ENCODE peak calls at places on chromosomes 3 and 15, in nine cellular contexts. W, S, P, R, Z, X, D, F and N are unnamed samples. For H3K4me1 and H3K36me3, the result is how much of the 10 kb centered on the place peaks cover.

GRCh38 chr15:50697109-50697797 is 10.7 kb upstream of the TRPM7 start:
- DNase-seq in F (no peak), X (no peak), R (no peak), Z (no peak), W (no peak), D (no peak), S (no peak), P (no peak), N (no peak)

GRCh38 chr3:22371592-22372291 is 620.7 kb upstream of the ZNF385D start:
- DNase-seq in D (peak), S (no peak), P (no peak), X (peak), Z (no peak), F (no peak), R (no peak), W (no peak), N (no peak)

GRCh38 chr15:46848704-46849103 is 868.6 kb upstream of the SEMA6D start:
- DNase-seq in F (no peak), D (no peak), Z (no peak), X (no peak), P (no peak), W (no peak), S (no peak), R (no peak), N (no peak)

GRCh38 chr15:34795267-34796081 is at the start of gene ACTC1:
- DNase-seq in W (no peak), R (peak), S (peak), Z (peak), P (no peak), X (peak), F (no peak), D (peak), N (no peak)

GRCh38 chr3:46541856-46542255 is 24.2 kb downstream of the LRRC2 start:
- DNase-seq in S (no peak), P (no peak), X (no peak), D (no peak), R (no peak), W (no peak), F (peak), Z (no peak), N (no peak)

GRCh38 chr3:195537995-195538394 is 5.1 kb downstream of the PPP1R2 start:
- DNase-seq in D (no peak), S (no peak), X (no peak), Z (no peak), F (peak), R (no peak), P (no peak), W (no peak), N (no peak)

GRCh38 chr3:152508705-152509104 is 240.0 kb downstream of the MBNL1 start:
- DNase-seq in W (no peak), S (no peak), F (no peak), P (no peak), X (peak), Z (peak), R (peak), D (no peak), N (no peak)

GRCh38 chr3:67292356-67293225 is 294.5 kb downstream of the KBTBD8 start:
- DNase-seq in P (no peak), Z (no peak), D (no peak), F (no peak), S (no peak), W (peak), R (no peak), X (no peak), N (no peak)

GRCh38 chr3:14775011-14775410 is 43.8 kb upstream of the FGD5 start:
- DNase-seq in S (no peak), F (no peak), P (no peak), Z (no peak), X (no peak), W (no peak), R (no peak), D (no peak), N (no peak)

GRCh38 chr15:83170474-83171165 is 37.0 kb downstream of the HDGFL3 start:
- DNase-seq in S (no peak), F (no peak), Z (no peak), W (no peak), X (no peak), R (no peak), P (no peak), D (no peak), N (no peak)

GRCh38 chr15:63044077-63044644 is 1.6 kb downstream of the TPM1 start:
- DNase-seq in D (no peak), R (peak), F (no peak), X (no peak), W (no peak), S (no peak), P (no peak), Z (no peak), N (no peak)

GRCh38 chr3:183548262-183548769 is 7.2 kb downstream of the KLHL6 start:
- DNase-seq in F (no peak), S (no peak), Z (no peak), D (no peak), R (no peak), W (no peak), P (no peak), X (peak), N (no peak)

GRCh38 chr3:169966951-169967915 is 626 bp downstream of the SEC62 start:
- DNase-seq in W (peak), X (peak), P (peak), R (peak), F (peak), Z (peak), D (peak), S (no peak), N (peak)

GRCh38 chr15:88504445-88504844 is 36.9 kb downstream of the MRPS11 start:
- DNase-seq in R (no peak), D (no peak), S (no peak), W (no peak), X (peak), F (no peak), Z (no peak), P (no peak), N (no peak)

GRCh38 chr3:33130144-33130543 is 16.3 kb downstream of the CRTAP start:
- DNase-seq in X (no peak), W (no peak), Z (no peak), R (no peak), P (no peak), F (no peak), S (no peak), D (no peak), N (no peak)

GRCh38 chr15:90868261-90868689 is at the start of gene FURIN:
- DNase-seq in Z (peak), X (no peak), S (no peak), P (no peak), W (no peak), D (no peak), R (no peak), F (no peak), N (no peak)

GRCh38 chr15:40815042-40815678 is 7.9 kb upstream of the DNAJC17 start:
- DNase-seq in D (no peak), W (no peak), Z (no peak), P (no peak), F (no peak), R (peak), X (no peak), S (no peak), N (no peak)

GRCh38 chr15:31215490-31216209 is 111.0 kb upstream of the KLF13 start:
- DNase-seq in D (peak), S (peak), F (peak), W (peak), R (peak), Z (peak), P (peak), X (peak), N (peak)

GRCh38 chr3:76383781-76384180 is 598.4 kb upstream of the ZNF717 start:
- DNase-seq in R (peak), P (no peak), F (no peak), Z (no peak), X (no peak), S (no peak), D (no peak), W (no peak), N (no peak)

GRCh38 chr15:22811640-22812039 is 25.2 kb downstream of the NIPA1 start:
- DNase-seq in R (no peak), W (no peak), D (no peak), S (no peak), F (no peak), X (peak), Z (no peak), P (peak), N (no peak)

GRCh38 chr3:51668756-51669155 is 2.3 kb upstream of the TEX264 start:
- DNase-seq in S (no peak), Z (no peak), D (no peak), F (no peak), P (no peak), R (no peak), W (no peak), X (no peak), N (no peak)

GRCh38 chr3:24493951-24494615 is 567 bp downstream of the THRB start:
- DNase-seq in F (peak), Z (peak), D (peak), W (peak), P (no peak), X (peak), R (peak), S (peak), N (no peak)

GRCh38 chr15:94840794-94841587 is 609.6 kb downstream of the MCTP2 start:
- DNase-seq in W (no peak), X (peak), Z (no peak), S (peak), R (no peak), D (no peak), F (no peak), P (no peak), N (no peak)

GRCh38 chr3:115071611-115072010 is 75.5 kb downstream of the ZBTB20 start:
- DNase-seq in D (no peak), F (no peak), Z (no peak), R (no peak), P (no peak), W (no peak), S (no peak), X (no peak), N (no peak)

GRCh38 chr3:39208463-39209055 is 16.2 kb upstream of the XIRP1 start:
- DNase-seq in S (no peak), R (peak), Z (peak), F (peak), W (peak), X (peak), P (peak), D (peak), N (peak)

GRCh38 chr3:193901007-193901406 is 234.9 kb upstream of the HES1 start:
- DNase-seq in F (no peak), W (no peak), Z (no peak), D (no peak), P (no peak), S (no peak), R (no peak), X (no peak), N (no peak)

GRCh38 chr15:35481992-35482391 is 64.0 kb downstream of the DPH6 start:
- DNase-seq in D (no peak), W (no peak), F (no peak), S (no peak), P (no peak), Z (no peak), R (no peak), X (peak), N (no peak)

GRCh38 chr3:37773925-37774324 is 87.8 kb upstream of the CTDSPL start:
- DNase-seq in X (no peak), D (no peak), Z (no peak), R (no peak), S (no peak), F (no peak), W (no peak), P (no peak), N (no peak)

GRCh38 chr3:72255736-72256559 is 471.0 kb upstream of the PROK2 start:
- DNase-seq in D (no peak), Z (no peak), P (peak), W (no peak), R (peak), X (peak), S (peak), F (peak), N (no peak)

GRCh38 chr15:36363335-36363734 is 216.1 kb upstream of the CDIN1 start:
- DNase-seq in W (no peak), F (no peak), R (peak), Z (no peak), S (no peak), D (no peak), X (no peak), P (no peak), N (no peak)

GRCh38 chr15:66834863-66835557 is 133.0 kb downstream of the SMAD6 start:
- DNase-seq in D (no peak), R (peak), P (no peak), W (peak), Z (no peak), S (no peak), F (no peak), X (peak), N (no peak)

GRCh38 chr15:45386974-45387373 is 8.6 kb upstream of the GATM start:
- DNase-seq in Z (no peak), W (no peak), R (no peak), P (no peak), F (no peak), X (no peak), D (no peak), S (no peak), N (no peak)

GRCh38 chr15:91625506-91625905 is 228.0 kb upstream of the SLCO3A1 start:
- DNase-seq in R (peak), S (no peak), W (no peak), D (no peak), F (no peak), P (no peak), Z (no peak), X (no peak), N (no peak)

GRCh38 chr15:29873264-29873663 is 51.0 kb upstream of the TJP1 start:
- DNase-seq in Z (no peak), S (no peak), R (no peak), W (no peak), F (no peak), D (no peak), P (no peak), X (no peak), N (no peak)

GRCh38 chr3:182787302-182788036 is 5.8 kb upstream of the ATP11B start:
- DNase-seq in P (no peak), X (no peak), F (no peak), R (no peak), S (no peak), Z (peak), D (no peak), W (no peak), N (no peak)

GRCh38 chr15:52217186-52217585 is 26.0 kb upstream of the GNB5 start:
- DNase-seq in S (no peak), Z (peak), X (peak), R (peak), D (no peak), W (no peak), P (peak), F (peak), N (no peak)

GRCh38 chr15:74175271-74176191 is 2.0 kb downstream of the ISLR start:
- DNase-seq in P (no peak), Z (no peak), R (no peak), F (no peak), S (peak), D (no peak), W (peak), X (no peak), N (no peak)
- H3K4me1 ChIP-seq in P (under half), Z (under half), R (under half), F (under half), S (half or more), D (under half), W (under half), X (under half), N (under half)

GRCh38 chr3:12829404-12829803 is 12.0 kb downstream of the RPL32 start:
- DNase-seq in W (no peak), F (no peak), Z (no peak), S (no peak), P (no peak), D (no peak), R (no peak), X (no peak), N (no peak)

GRCh38 chr3:12832350-12833225 is 8.8 kb downstream of the RPL32 start:
- DNase-seq in F (no peak), W (no peak), Z (no peak), R (no peak), P (no peak), D (no peak), S (no peak), X (no peak), N (no peak)

GRCh38 chr3:12831582-12831866 is 9.8 kb downstream of the RPL32 start:
- DNase-seq in X (no peak), D (no peak), R (no peak), S (no peak), W (no peak), Z (no peak), P (no peak), F (no peak), N (no peak)

GRCh38 chr3:12829886-12830784 is 11.2 kb downstream of the RPL32 start:
- DNase-seq in P (no peak), X (peak), F (no peak), Z (no peak), S (no peak), W (no peak), R (no peak), D (no peak), N (no peak)

DNA sequence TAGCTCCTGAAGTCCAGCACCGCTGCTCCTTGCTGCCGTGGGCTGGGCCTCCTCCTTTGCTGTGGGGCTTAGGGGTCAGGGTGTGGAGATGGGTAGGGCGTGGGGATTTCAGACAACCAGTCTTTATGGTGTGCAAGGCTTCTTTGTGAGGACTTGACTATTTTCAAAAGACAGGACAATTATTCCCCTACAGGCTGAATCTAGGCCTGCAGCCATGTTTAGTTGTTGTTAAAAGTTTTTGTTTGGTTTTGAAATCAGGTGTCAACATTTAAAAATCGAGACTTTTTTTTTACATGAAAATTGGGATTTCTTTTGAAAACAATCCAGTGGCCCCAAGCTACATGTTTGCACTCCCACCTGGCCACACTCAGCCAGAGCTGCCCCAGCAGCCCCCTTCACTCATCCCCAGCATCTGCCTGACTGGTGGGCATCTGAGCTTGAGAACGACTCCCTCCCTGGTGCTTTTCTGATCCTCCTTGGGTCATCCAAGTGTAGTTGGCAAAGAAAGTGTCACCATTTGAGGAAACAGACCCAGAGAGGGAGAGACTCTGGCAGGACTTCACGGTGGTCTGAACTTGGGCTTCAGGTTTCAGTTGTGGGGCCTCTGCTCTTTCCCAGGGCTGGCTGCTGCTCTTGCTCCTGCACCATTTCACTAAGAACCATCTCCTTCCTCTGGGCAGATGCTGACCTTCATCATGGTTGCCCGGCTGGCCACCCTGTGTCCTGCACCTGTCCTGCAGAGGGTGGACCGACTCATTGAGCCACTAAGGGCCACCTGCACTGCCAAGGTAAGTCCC is 10.4 kb downstream of the RPL32 start:
- DNase-seq in R (no peak), X (no peak), Z (no peak), F (no peak), W (no peak), S (no peak), D (no peak), P (no peak), N (no peak)
- TF ChIP-seq CTCF in R (peak), X (no peak), Z (no peak), F (no peak), W (no peak), S (no peak), D (no peak), P (peak), N (no peak)

GRCh38 chr3:16427309-16427965 is 86.1 kb downstream of the RFTN1 start:
- DNase-seq in P (no peak), F (no peak), X (no peak), R (peak), Z (no peak), S (peak), W (peak), D (no peak), N (no peak)
- H3K36me3 ChIP-seq in P (under half), F (under half), X (under half), R (under half), Z (under half), S (under half), W (under half), D (under half), N (under half)

GRCh38 chr15:100972975-100973350 is 53.8 kb downstream of the LRRK1 start:
- DNase-seq in W (no peak), P (no peak), Z (no peak), F (no peak), D (no peak), X (peak), S (no peak), R (no peak), N (no peak)
- H3K4me1 ChIP-seq in W (under half), P (under half), Z (under half), F (under half), D (under half), X (under half), S (under half), R (under half), N (under half)

GRCh38 chr15:78872155-78872971 is at the start of gene MORF4L1:
- DNase-seq in D (peak), S (peak), X (peak), W (peak), P (peak), Z (peak), R (peak), F (peak), N (peak)

GRCh38 chr15:78875107-78875914 is 2.6 kb downstream of the MORF4L1 start:
- DNase-seq in R (no peak), D (no peak), Z (no peak), S (no peak), W (no peak), X (no peak), P (no peak), F (no peak), N (no peak)

GRCh38 chr15:78878356-78878755 is 5.7 kb downstream of the MORF4L1 start:
- DNase-seq in D (no peak), X (no peak), R (no peak), F (no peak), S (no peak), W (no peak), P (no peak), Z (no peak), N (no peak)

GRCh38 chr15:78872972-78873795 is 494 bp downstream of the MORF4L1 start:
- DNase-seq in R (peak), X (peak), Z (peak), W (peak), S (peak), F (peak), P (peak), D (peak), N (peak)

GRCh38 chr15:78873796-78874761 is 1.4 kb downstream of the MORF4L1 start:
- DNase-seq in S (peak), R (no peak), D (peak), X (peak), W (peak), P (peak), F (peak), Z (peak), N (peak)
- TF ChIP-seq CTCF in S (no peak), R (no peak), D (no peak), X (no peak), W (no peak), P (no peak), F (no peak), Z (no peak), N (no peak)

GRCh38 chr3:93962798-93963197 is 10.9 kb downstream of the PROS1 start:
- DNase-seq in D (no peak), F (no peak), R (no peak), S (no peak), X (no peak), W (no peak), Z (no peak), P (no peak), N (no peak)
- H3K36me3 ChIP-seq in D (under half), F (under half), R (under half), S (under half), X (under half), W (under half), Z (under half), P (under half), N (under half)

GRCh38 chr3:157499342-157499963 is 3.8 kb downstream of the VEPH1 start:
- DNase-seq in W (peak), F (no peak), D (peak), X (peak), P (no peak), S (no peak), Z (no peak), R (peak), N (no peak)
- H3K4me1 ChIP-seq in W (under half), F (under half), D (under half), X (under half), P (under half), S (under half), Z (under half), R (under half), N (under half)